ENCODE peak calls at places on chromosomes 2 and 18, in seven cellular contexts. C is glutamatergic neuron, I is psoas muscle, P is adrenal gland, S is neural crest cell, N is fibroblast of the aortic adventitia, D is BJ. F is an unnamed sample.

GRCh38 chr2:80154231-80154915 is 150.2 kb downstream of the LRRTM1 start:
- DNase-seq in I (no peak), P (no peak), D (no peak), S (no peak), N (no peak), C (no peak), F (no peak)

GRCh38 chr2:215466097-215466909 is 30.4 kb upstream of the FN1 start:
- DNase-seq in S (no peak), P (no peak), N (peak), I (no peak), D (peak), C (no peak), F (no peak)

GRCh38 chr2:119293254-119293653 is 69.6 kb downstream of the STEAP3 start:
- DNase-seq in C (no peak), N (no peak), I (no peak), D (no peak), S (no peak), P (no peak), F (no peak)

GRCh38 chr2:42009657-42010580 is 37.9 kb upstream of the PKDCC start:
- DNase-seq in S (no peak), D (no peak), P (no peak), C (no peak), N (peak), I (no peak), F (no peak)

GRCh38 chr2:86263956-86264355 is 64.7 kb downstream of the MRPL35 start:
- DNase-seq in I (no peak), C (no peak), P (no peak), S (no peak), N (no peak), D (no peak), F (no peak)

GRCh38 chr2:17752892-17753802 is 463 bp downstream of the SMC6 start:
- DNase-seq in I (no peak), N (peak), P (peak), C (peak), S (peak), D (no peak), F (peak)

GRCh38 chr18:68965817-68966216 is 167.9 kb downstream of the CCDC102B start:
- DNase-seq in C (no peak), D (no peak), P (no peak), N (no peak), S (no peak), I (no peak), F (no peak)

GRCh38 chr2:198494940-198495339 is 690.5 kb downstream of the PLCL1 start:
- DNase-seq in I (no peak), P (no peak), D (no peak), N (no peak), C (no peak), S (no peak), F (no peak)

GRCh38 chr2:121211689-121212151 is 73.3 kb downstream of the TFCP2L1 start:
- DNase-seq in N (no peak), S (no peak), I (peak), C (no peak), D (no peak), P (no peak), F (no peak)

GRCh38 chr2:49210191-49210590 is 55.9 kb upstream of the FSHR start:
- DNase-seq in C (no peak), P (no peak), I (no peak), D (no peak), N (no peak), S (no peak), F (no peak)

GRCh38 chr2:96907405-96908041 is 37.6 kb upstream of the SEMA4C start:
- DNase-seq in D (no peak), N (peak), S (peak), I (peak), P (peak), C (no peak), F (no peak)

GRCh38 chr2:159265171-159265576 is 21.3 kb downstream of the WDSUB1 start:
- DNase-seq in P (peak), C (no peak), S (no peak), I (no peak), D (no peak), N (peak), F (no peak)

GRCh38 chr2:224570328-224570993 is 14.7 kb downstream of the CUL3 start:
- DNase-seq in P (no peak), N (peak), D (no peak), I (no peak), C (no peak), S (no peak), F (no peak)

GRCh38 chr2:199119796-199120195 is 337.9 kb downstream of the SATB2 start:
- DNase-seq in N (no peak), I (no peak), P (no peak), S (no peak), D (no peak), C (no peak), F (no peak)

GRCh38 chr2:101305044-101305443 is 3.5 kb downstream of the RNF149 start:
- DNase-seq in D (no peak), N (no peak), P (no peak), C (no peak), S (no peak), I (no peak), F (no peak)

GRCh38 chr18:62210138-62210537 is 23.1 kb downstream of the RELCH start:
- DNase-seq in N (no peak), S (no peak), D (no peak), I (no peak), C (no peak), P (no peak), F (no peak)

GRCh38 chr2:71611781-71612545 is 158.6 kb downstream of the DYSF start:
- DNase-seq in P (peak), S (no peak), I (no peak), D (no peak), C (no peak), N (no peak), F (peak)

GRCh38 chr2:47641366-47641765 is 141.6 kb upstream of the MSH6 start:
- DNase-seq in C (no peak), P (no peak), I (no peak), S (no peak), D (no peak), N (peak), F (no peak)

GRCh38 chr18:45526120-45526841 is 89.0 kb upstream of the SLC14A2 start:
- DNase-seq in I (no peak), P (no peak), N (peak), C (no peak), S (no peak), D (peak), F (no peak)

GRCh38 chr2:232315049-232315922 is 63.3 kb upstream of the ALPP start:
- DNase-seq in D (peak), S (no peak), I (peak), N (no peak), P (peak), C (no peak), F (peak)
- TF ChIP-seq CTCF in D (peak), S (no peak), I (peak), N (no peak), P (peak), C (no peak), F (peak)

GRCh38 chr2:187174582-187174981 is 273.5 kb downstream of the CALCRL start:
- DNase-seq in D (no peak), C (no peak), P (no peak), N (no peak), I (no peak), S (no peak), F (no peak)
- TF ChIP-seq CTCF in D (peak), C (peak), P (no peak), N (peak), I (peak), S (peak), F (peak)

GRCh38 chr2:156883828-156884615 is 373.5 kb upstream of the GALNT5 start:
- DNase-seq in S (no peak), C (no peak), I (no peak), D (no peak), P (no peak), N (peak), F (no peak)
- TF ChIP-seq CTCF in S (no peak), C (no peak), I (no peak), D (no peak), P (no peak), N (no peak), F (no peak)

GRCh38 chr2:73851274-73851673 is 22.5 kb downstream of the STAMBP start:
- DNase-seq in N (no peak), P (no peak), I (no peak), C (no peak), S (no peak), D (no peak), F (no peak)
- TF ChIP-seq CTCF in N (peak), P (no peak), I (no peak), C (no peak), S (peak), D (peak), F (no peak)

GRCh38 chr2:136171223-136171622 is 53.3 kb upstream of the CXCR4 start:
- DNase-seq in N (no peak), C (no peak), P (no peak), I (no peak), S (no peak), D (no peak), F (no peak)
- TF ChIP-seq CTCF in N (no peak), C (no peak), P (peak), I (no peak), S (no peak), D (no peak), F (no peak)

DNA sequence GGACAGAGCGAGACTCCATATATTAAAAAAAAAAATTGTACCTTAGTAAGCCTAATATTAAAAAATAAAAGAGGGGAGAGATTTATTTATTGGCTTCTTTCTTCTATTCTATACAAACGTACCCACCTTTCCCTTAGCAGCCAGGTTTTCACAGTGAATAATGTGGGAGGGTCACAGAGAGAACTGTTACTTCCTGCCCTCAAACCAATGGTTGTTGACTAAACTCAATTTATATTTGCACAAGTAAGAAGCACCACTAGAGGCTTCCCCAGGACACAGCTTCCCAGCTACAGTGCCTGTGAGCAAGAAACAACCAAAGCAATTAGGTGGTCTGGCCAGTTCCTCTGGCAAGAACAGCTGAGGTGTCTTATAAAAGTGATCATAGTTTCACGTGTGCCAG is 28.9 kb upstream of the GALR1 start:
- DNase-seq in P (no peak), D (no peak), I (no peak), N (no peak), C (no peak), S (no peak), F (no peak)
- TF ChIP-seq CTCF in P (no peak), D (no peak), I (no peak), N (no peak), C (no peak), S (no peak), F (no peak)

GRCh38 chr2:88919087-88919738 is 227.7 kb downstream of the RPIA start:
- DNase-seq in P (no peak), I (no peak), N (peak), C (no peak), D (no peak), S (no peak), F (no peak)
- TF ChIP-seq CTCF in P (peak), I (peak), N (peak), C (peak), D (peak), S (no peak), F (peak)

GRCh38 chr18:72652990-72653593 is 109.0 kb upstream of the CBLN2 start:
- DNase-seq in N (no peak), D (no peak), I (no peak), P (no peak), C (peak), S (peak), F (no peak)
- TF ChIP-seq CTCF in N (no peak), D (peak), I (no peak), P (peak), C (peak), S (peak), F (peak)

GRCh38 chr2:202881570-202881969 is 10.0 kb upstream of the ICA1L start:
- DNase-seq in P (no peak), D (no peak), N (no peak), S (no peak), I (no peak), C (no peak), F (no peak)

GRCh38 chr2:202885190-202885589 is 13.6 kb upstream of the ICA1L start:
- DNase-seq in I (no peak), D (no peak), P (no peak), C (no peak), S (no peak), N (no peak), F (no peak)

GRCh38 chr2:202883987-202884675 is 12.6 kb upstream of the ICA1L start:
- DNase-seq in P (no peak), N (peak), I (no peak), S (no peak), D (no peak), C (no peak), F (no peak)
- TF ChIP-seq CTCF in P (peak), N (peak), I (no peak), S (no peak), D (no peak), C (no peak), F (no peak)